ENCODE peak calls at places on chromosomes 13 and 19, in ten cellular contexts. U, M, C, Y, I, B, W, H, N and X are unnamed samples.

GRCh38 chr13:100751826-100752225 is 77.2 kb upstream of the TMTC4 start:
- DNase-seq in Y (no peak), I (no peak), N (no peak), H (no peak), M (no peak), W (no peak), B (no peak), U (no peak), C (no peak), X (no peak)

GRCh38 chr13:72290962-72291681 is 424.1 kb upstream of the DACH1 start:
- DNase-seq in W (peak; percentile 81), I (no peak), C (no peak), B (peak; percentile 71), Y (no peak), U (peak; percentile 95), M (no peak), N (no peak), H (no peak), X (peak; percentile 12)

GRCh38 chr13:51626749-51627148 is 42.5 kb downstream of the WDFY2 start:
- DNase-seq in N (no peak), B (no peak), H (no peak), C (no peak), W (no peak), U (no peak), Y (no peak), M (no peak), I (no peak), X (no peak)

GRCh38 chr19:29478578-29479565 is 46.9 kb upstream of the VSTM2B start:
- DNase-seq in N (no peak), W (peak; percentile 8), Y (no peak), U (peak; percentile 3), B (peak; percentile 24), M (peak; percentile 40), H (peak; percentile 51), I (no peak), C (no peak), X (no peak)

GRCh38 chr19:29031216-29031615 is 181.7 kb downstream of the UQCRFS1 start:
- DNase-seq in N (no peak), H (no peak), C (no peak), W (peak; percentile 11), Y (no peak), I (no peak), U (no peak), B (no peak), M (no peak), X (no peak)

GRCh38 chr19:17337675-17338439 is 504 bp downstream of the GTPBP3 start:
- DNase-seq in M (peak; percentile 70), B (no peak), C (no peak), Y (no peak), W (no peak), H (no peak), U (peak; percentile 21), I (peak; percentile 41), N (no peak), X (no peak)

GRCh38 chr13:44967656-44968451 is 21.4 kb downstream of the NUFIP1 start:
- DNase-seq in I (no peak), W (peak; percentile 51), B (no peak), Y (no peak), U (no peak), C (no peak), M (peak; percentile 33), N (no peak), H (no peak), X (peak; percentile 51)

GRCh38 chr19:51710163-51710562 is 13.6 kb downstream of the HAS1 start:
- DNase-seq in I (no peak), W (peak; percentile 64), C (no peak), B (no peak), M (peak; percentile 26), H (no peak), U (no peak), N (no peak), Y (no peak), X (no peak)

GRCh38 chr19:7550169-7550770 is 14.8 kb downstream of the PNPLA6 start:
- DNase-seq in Y (no peak), U (no peak), C (no peak), H (no peak), N (no peak), W (no peak), M (no peak), I (no peak), B (no peak), X (no peak)

GRCh38 chr19:19627716-19628498 is at the start of gene LPAR2:
- DNase-seq in N (peak; percentile 60), C (no peak), M (peak; percentile 36), U (peak; percentile 32), I (peak; percentile 66), W (no peak), B (peak; percentile 71), Y (no peak), H (peak; percentile 71), X (no peak)

GRCh38 chr13:93420206-93420605 is 193.6 kb downstream of the GPC6 start:
- DNase-seq in M (no peak), B (no peak), H (no peak), Y (no peak), C (no peak), U (no peak), I (no peak), N (no peak), W (no peak), X (no peak)

GRCh38 chr13:25423831-25424230 is 52.1 kb downstream of the ATP8A2 start:
- DNase-seq in U (no peak), W (no peak), B (no peak), H (no peak), I (no peak), C (no peak), M (no peak), Y (no peak), N (no peak), X (no peak)

GRCh38 chr13:46339035-46339666 is 47.9 kb downstream of the RUBCNL start:
- DNase-seq in C (no peak), W (peak; percentile 62), N (no peak), M (peak; percentile 68), I (no peak), H (no peak), U (peak; percentile 36), Y (no peak), B (no peak), X (peak; percentile 88)

GRCh38 chr13:106528711-106529414 is 6.6 kb downstream of the EFNB2 start:
- DNase-seq in N (no peak), I (no peak), W (no peak), Y (no peak), M (no peak), H (no peak), B (no peak), C (no peak), U (no peak), X (no peak)

GRCh38 chr13:32426191-32426980 is 1.5 kb downstream of the N4BP2L1 start:
- DNase-seq in W (peak; percentile 23), N (peak; percentile 20), C (no peak), Y (no peak), B (no peak), H (no peak), I (peak; percentile 40), U (peak; percentile 69), M (peak; percentile 55), X (no peak)

GRCh38 chr19:46080561-46080960 is 39.8 kb upstream of the IGFL4 start:
- DNase-seq in Y (peak; percentile 59), N (no peak), C (no peak), M (peak; percentile 87), I (no peak), U (peak; percentile 92), W (peak; percentile 92), H (no peak), B (peak; percentile 69), X (peak; percentile 90)

GRCh38 chr13:47598340-47598911 is 402.6 kb downstream of the SUCLA2 start:
- DNase-seq in H (no peak), I (no peak), N (no peak), U (peak; percentile 5), W (peak; percentile 24), C (no peak), M (peak; percentile 52), B (no peak), Y (no peak), X (peak; percentile 41)

GRCh38 chr19:39237200-39238184 is 7.3 kb downstream of the IFNL3 start:
- DNase-seq in C (no peak), U (no peak), H (no peak), B (peak; percentile 79), W (no peak), I (peak; percentile 54), Y (no peak), N (no peak), M (no peak), X (no peak)

GRCh38 chr13:20127563-20128458 is 33.0 kb downstream of the GJA3 start:
- DNase-seq in Y (no peak), M (peak; percentile 76), W (peak; percentile 47), U (peak; percentile 46), B (peak; percentile 62), N (no peak), C (no peak), I (peak; percentile 32), H (peak; percentile 57), X (peak; percentile 40)

GRCh38 chr19:46610851-46611770 is 10.0 kb downstream of the CALM3 start:
- DNase-seq in H (no peak), U (no peak), N (no peak), M (no peak), I (no peak), Y (no peak), W (peak; percentile 69), C (no peak), B (no peak), X (peak; percentile 51)

GRCh38 chr13:26961890-26962615 is 201.5 kb upstream of the GPR12 start:
- DNase-seq in M (no peak), I (no peak), W (no peak), H (peak; percentile 16), U (no peak), N (no peak), Y (no peak), C (no peak), B (no peak), X (no peak)

GRCh38 chr19:27777242-27777641 is 1435.7 kb downstream of the UQCRFS1 start:
- DNase-seq in C (no peak), I (no peak), N (no peak), H (no peak), B (no peak), U (no peak), M (no peak), Y (no peak), W (no peak), X (no peak)

GRCh38 chr13:108728370-108728769 is 99.0 kb downstream of the MYO16 start:
- DNase-seq in B (no peak), I (no peak), M (no peak), H (no peak), Y (no peak), U (peak; percentile 13), W (no peak), C (no peak), N (no peak), X (no peak)

GRCh38 chr13:110391273-110391672 is 84.2 kb downstream of the COL4A2 start:
- DNase-seq in N (no peak), M (peak; percentile 42), W (no peak), C (no peak), U (no peak), H (no peak), Y (no peak), B (no peak), I (no peak), X (peak; percentile 50)

GRCh38 chr13:50340566-50341287 is 325.5 kb downstream of the KCNRG start:
- DNase-seq in I (no peak), M (no peak), Y (no peak), W (no peak), B (no peak), U (no peak), C (no peak), H (no peak), N (no peak), X (no peak)

GRCh38 chr13:87777395-87777794 is 106.2 kb downstream of the SLITRK5 start:
- DNase-seq in I (no peak), W (no peak), B (no peak), M (no peak), Y (no peak), H (no peak), C (no peak), N (no peak), U (peak; percentile 27), X (no peak)

GRCh38 chr19:16035601-16036297 is 40.5 kb upstream of the TPM4 start:
- DNase-seq in Y (no peak), N (no peak), B (no peak), W (no peak), U (no peak), I (no peak), H (no peak), C (no peak), M (no peak), X (no peak)

GRCh38 chr13:73001971-73002370 is 56.8 kb upstream of the KLF5 start:
- DNase-seq in N (no peak), C (no peak), Y (no peak), H (no peak), M (no peak), B (no peak), I (no peak), W (no peak), U (no peak), X (no peak)